ENCODE peak calls at places on chromosomes 13 and 19, in eight cellular contexts. Z is right lobe of liver; L is heart left ventricle; S is aorta; Y is ascending aorta; O is A549; M is effector memory CD4-positive, alpha-beta T cell; V is GM12878. W is an unnamed sample. For H3K4me1, the result is how much of the 10 kb centered on the place peaks cover.

GRCh38 chr19:17348700-17349099 is 11.3 kb downstream of the GTPBP3 start:
- DNase-seq in Z (peak), L (peak), S (peak), Y (peak), O (peak), M (no peak), V (no peak), W (no peak)

GRCh38 chr13:28179974-28180373 is 41.6 kb downstream of the PAN3 start:
- DNase-seq in Z (no peak), L (no peak), S (no peak), Y (no peak), O (no peak), M (no peak), V (no peak), W (no peak)

GRCh38 chr13:100497394-100497793 is 91.2 kb downstream of the GGACT start:
- DNase-seq in Z (no peak), L (no peak), S (no peak), Y (no peak), O (no peak), M (no peak), V (no peak), W (no peak)

GRCh38 chr13:85373322-85373721 is 425.9 kb downstream of the SLITRK6 start:
- DNase-seq in Z (no peak), L (no peak), S (no peak), Y (no peak), O (no peak), M (no peak), V (no peak), W (no peak)

GRCh38 chr19:47470447-47471195 is 1.1 kb downstream of the SLC8A2 start:
- DNase-seq in Z (no peak), L (no peak), S (no peak), Y (no peak), O (no peak), M (no peak), V (no peak), W (no peak)

GRCh38 chr19:5881543-5882299 is 11.4 kb upstream of the FUT5 start:
- DNase-seq in Z (no peak), L (no peak), S (no peak), Y (no peak), O (no peak), M (no peak), V (no peak), W (no peak)

GRCh38 chr13:113114511-113115362 is 7.9 kb upstream of the F10 start:
- DNase-seq in Z (no peak), L (peak), S (no peak), Y (no peak), O (no peak), M (no peak), V (no peak), W (no peak)

GRCh38 chr19:45306522-45307027 is 16.1 kb downstream of the CKM start:
- DNase-seq in Z (no peak), L (no peak), S (no peak), Y (no peak), O (no peak), M (no peak), V (no peak), W (no peak)

GRCh38 chr13:19586904-19587634 is 25.7 kb upstream of the TPTE2 start:
- DNase-seq in Z (peak), L (peak), S (peak), Y (no peak), O (no peak), M (peak), V (peak), W (peak)

GRCh38 chr13:34678154-34678553 is 263.9 kb upstream of the NBEA start:
- DNase-seq in Z (no peak), L (no peak), S (no peak), Y (no peak), O (peak), M (no peak), V (no peak), W (no peak)

GRCh38 chr19:19822148-19822429 is 539 bp upstream of the ZNF506 start:
- DNase-seq in Z (no peak), L (no peak), S (no peak), Y (no peak), O (no peak), M (no peak), V (no peak), W (no peak)

GRCh38 chr13:19713186-19713965 is 69.4 kb downstream of the PSPC1 start:
- DNase-seq in Z (no peak), L (no peak), S (no peak), Y (no peak), O (no peak), M (no peak), V (peak), W (no peak)

GRCh38 chr13:73300718-73301425 is 242.1 kb downstream of the KLF5 start:
- DNase-seq in Z (no peak), L (no peak), S (no peak), Y (no peak), O (no peak), M (no peak), V (no peak), W (no peak)

GRCh38 chr19:6173190-6173589 is 37.7 kb downstream of the ACSBG2 start:
- DNase-seq in Z (no peak), L (no peak), S (no peak), Y (no peak), O (no peak), M (no peak), V (no peak), W (no peak)

GRCh38 chr13:37306778-37307544 is 201.5 kb upstream of the CSNK1A1L start:
- DNase-seq in Z (no peak), L (peak), S (no peak), Y (no peak), O (no peak), M (no peak), V (no peak), W (no peak)

GRCh38 chr19:7226749-7227148 is 67.5 kb downstream of the INSR start:
- DNase-seq in Z (no peak), L (no peak), S (no peak), Y (no peak), O (no peak), M (no peak), V (no peak), W (no peak)

GRCh38 chr13:30409911-30410704 is 12.2 kb upstream of the UBE2L5 start:
- DNase-seq in Z (no peak), L (no peak), S (peak), Y (no peak), O (no peak), M (no peak), V (no peak), W (no peak)

GRCh38 chr13:23469901-23470525 is 36.5 kb upstream of the SACS start:
- DNase-seq in Z (no peak), L (no peak), S (no peak), Y (no peak), O (no peak), M (no peak), V (no peak), W (no peak)

GRCh38 chr19:6325614-6326013 is 7.8 kb downstream of the ACER1 start:
- DNase-seq in Z (no peak), L (no peak), S (peak), Y (no peak), O (no peak), M (no peak), V (no peak), W (no peak)

GRCh38 chr19:6690160-6690885 is 20.4 kb upstream of the TNFSF14 start:
- DNase-seq in Z (peak), L (no peak), S (peak), Y (no peak), O (no peak), M (no peak), V (no peak), W (no peak)

GRCh38 chr19:40776364-40776763 is 1.0 kb downstream of the MIA start:
- DNase-seq in Z (no peak), L (no peak), S (no peak), Y (no peak), O (no peak), M (no peak), V (no peak), W (no peak)

GRCh38 chr13:73943137-73943964 is 190.9 kb downstream of the KLF12 start:
- DNase-seq in Z (no peak), L (no peak), S (no peak), Y (no peak), O (no peak), M (no peak), V (no peak), W (peak)

GRCh38 chr13:41827507-41828213 is 133.2 kb downstream of the VWA8 start:
- DNase-seq in Z (peak), L (no peak), S (no peak), Y (no peak), O (peak), M (no peak), V (no peak), W (no peak)

GRCh38 chr13:30355405-30355741 is 48.0 kb upstream of the KATNAL1 start:
- DNase-seq in Z (peak), L (no peak), S (no peak), Y (no peak), O (no peak), M (no peak), V (no peak), W (no peak)

GRCh38 chr13:92317066-92317465 is 909.5 kb upstream of the GPC6 start:
- DNase-seq in Z (no peak), L (no peak), S (no peak), Y (no peak), O (no peak), M (no peak), V (no peak), W (no peak)

GRCh38 chr13:31399690-31400089 is 199.9 kb downstream of the B3GLCT start:
- DNase-seq in Z (no peak), L (no peak), S (no peak), Y (no peak), O (no peak), M (no peak), V (no peak), W (no peak)

GRCh38 chr19:18421371-18421959 is 2.3 kb downstream of the SSBP4 start:
- DNase-seq in Z (no peak), L (no peak), S (peak), Y (no peak), O (no peak), M (no peak), V (no peak), W (no peak)

GRCh38 chr19:4967738-4968461 is 1.0 kb upstream of the KDM4B start:
- DNase-seq in Z (no peak), L (no peak), S (no peak), Y (no peak), O (no peak), M (no peak), V (no peak), W (no peak)

GRCh38 chr19:919157-920050 is 2.3 kb downstream of the KISS1R start:
- DNase-seq in Z (no peak), L (no peak), S (no peak), Y (no peak), O (no peak), M (no peak), V (no peak), W (no peak)

GRCh38 chr19:57348136-57348535 is 2.9 kb upstream of the ZNF304 start:
- DNase-seq in Z (no peak), L (no peak), S (no peak), Y (no peak), O (no peak), M (no peak), V (no peak), W (no peak)

GRCh38 chr13:46475586-46475991 is 77.4 kb upstream of the LRCH1 start:
- DNase-seq in Z (no peak), L (no peak), S (no peak), Y (no peak), O (no peak), M (no peak), V (no peak), W (no peak)

DNA sequence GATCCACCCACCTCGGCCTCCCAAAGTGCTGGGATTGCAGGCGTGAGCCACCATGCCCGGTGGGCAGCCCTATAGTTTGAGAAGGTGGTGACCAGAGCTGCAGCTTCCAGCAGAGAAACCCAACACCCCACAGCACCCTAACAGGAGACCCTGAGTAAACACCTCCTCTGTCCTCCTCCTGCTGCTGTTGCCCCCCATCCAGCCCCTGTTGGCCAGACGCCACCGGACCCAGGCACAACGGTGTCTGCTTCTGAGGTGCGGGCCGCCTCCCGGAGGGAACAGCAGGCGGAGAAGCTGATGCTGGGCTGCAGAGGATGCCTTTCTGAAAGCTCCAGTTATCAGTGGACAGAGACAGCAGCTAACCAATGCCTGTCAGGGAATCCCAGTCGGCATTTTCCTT is 175.5 kb downstream of the COL4A1 start:
- DNase-seq in Z (no peak), L (no peak), S (no peak), Y (no peak), O (no peak), M (no peak), V (no peak), W (no peak)
- H3K4me1 ChIP-seq in Z (under half), L (under half), S (under half), Y (under half), O (under half), M (under half), V (under half), W (under half)

DNA sequence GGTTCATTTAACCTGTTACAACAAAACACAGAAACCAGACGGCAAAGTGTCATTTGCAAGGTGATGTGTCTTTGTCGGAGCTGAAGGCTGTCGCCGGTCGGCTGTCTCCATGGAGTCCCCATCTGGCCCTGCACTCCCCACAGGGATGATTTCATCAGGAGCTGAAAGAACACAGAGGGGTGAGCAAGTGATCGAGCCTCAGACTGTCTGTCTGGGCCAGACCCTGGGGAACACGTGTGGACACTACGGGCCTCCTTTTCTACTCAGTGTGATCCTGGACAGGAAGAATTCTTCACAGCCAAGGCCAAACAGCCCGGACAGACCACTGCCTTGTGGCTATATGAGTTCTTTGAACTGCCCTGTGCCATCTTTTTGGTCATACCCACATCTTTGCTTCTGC is 85.1 kb downstream of the RNASEH2B start:
- DNase-seq in Z (no peak), L (peak), S (no peak), Y (no peak), O (no peak), M (no peak), V (no peak), W (no peak)
- H3K27ac ChIP-seq in Z (no peak), L (no peak), S (no peak), Y (no peak), O (no peak), M (no peak), V (no peak), W (no peak)

DNA sequence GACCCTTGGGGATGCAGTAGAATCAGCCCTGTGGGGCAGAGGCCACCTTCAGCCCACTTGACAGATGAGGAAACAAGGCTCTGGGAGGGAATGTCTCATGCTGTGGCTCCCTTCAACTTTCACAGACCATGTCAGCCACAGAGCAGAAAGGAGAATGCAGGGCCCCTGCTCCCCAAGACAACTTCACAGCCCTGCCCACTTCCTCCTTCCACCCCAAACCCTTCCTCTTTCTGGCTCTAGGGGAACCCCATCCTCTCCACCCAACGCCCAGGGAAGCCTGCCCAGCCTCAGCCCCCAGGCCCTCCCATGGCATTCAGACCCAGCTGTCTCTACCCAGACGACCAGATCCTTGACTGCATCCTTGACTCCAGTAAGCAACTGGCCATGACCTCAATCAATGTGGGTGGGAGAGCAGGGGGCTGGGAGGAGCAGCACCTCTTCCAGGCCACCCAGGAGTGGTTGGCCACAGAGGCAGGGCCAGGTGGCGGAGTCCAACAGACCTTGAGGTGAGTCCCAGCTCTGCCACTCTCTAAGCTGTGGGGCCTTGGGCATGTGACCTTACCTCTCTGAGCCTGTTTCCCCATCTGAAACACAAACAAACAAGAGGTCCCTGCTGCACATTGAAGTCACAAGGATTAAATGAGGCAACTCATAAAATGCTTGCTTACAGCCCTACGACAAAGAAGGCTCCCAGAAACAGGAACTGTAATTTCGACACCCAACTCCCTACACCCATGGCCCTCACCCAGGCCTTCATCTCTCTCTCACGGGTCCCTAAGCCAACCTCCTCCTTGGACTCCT is 15.8 kb downstream of the DEDD2 start:
- DNase-seq in Z (no peak), L (no peak), S (peak), Y (no peak), O (no peak), M (peak), V (peak), W (peak)
- H3K4me3 ChIP-seq in Z (no peak), L (no peak), S (no peak), Y (no peak), O (no peak), M (peak), V (peak), W (peak)

GRCh38 chr13:77306458-77306857 is 20.4 kb downstream of the MYCBP2 start:
- DNase-seq in Z (no peak), L (no peak), S (no peak), Y (no peak), O (no peak), M (no peak), V (no peak), W (no peak)

GRCh38 chr13:77305276-77305675 is 21.6 kb downstream of the MYCBP2 start:
- DNase-seq in Z (no peak), L (no peak), S (no peak), Y (no peak), O (no peak), M (no peak), V (no peak), W (no peak)

GRCh38 chr13:77298403-77298802 is 28.5 kb downstream of the MYCBP2 start:
- DNase-seq in Z (no peak), L (no peak), S (no peak), Y (no peak), O (no peak), M (no peak), V (no peak), W (no peak)

GRCh38 chr13:77299587-77299986 is 27.3 kb downstream of the MYCBP2 start:
- DNase-seq in Z (no peak), L (no peak), S (no peak), Y (no peak), O (no peak), M (no peak), V (no peak), W (no peak)

GRCh38 chr13:77300176-77301141 is 26.4 kb downstream of the MYCBP2 start:
- DNase-seq in Z (no peak), L (no peak), S (no peak), Y (no peak), O (peak), M (no peak), V (no peak), W (no peak)
- H3K4me1 ChIP-seq in Z (under half), L (under half), S (under half), Y (under half), O (under half), M (under half), V (under half), W (half or more)

DNA sequence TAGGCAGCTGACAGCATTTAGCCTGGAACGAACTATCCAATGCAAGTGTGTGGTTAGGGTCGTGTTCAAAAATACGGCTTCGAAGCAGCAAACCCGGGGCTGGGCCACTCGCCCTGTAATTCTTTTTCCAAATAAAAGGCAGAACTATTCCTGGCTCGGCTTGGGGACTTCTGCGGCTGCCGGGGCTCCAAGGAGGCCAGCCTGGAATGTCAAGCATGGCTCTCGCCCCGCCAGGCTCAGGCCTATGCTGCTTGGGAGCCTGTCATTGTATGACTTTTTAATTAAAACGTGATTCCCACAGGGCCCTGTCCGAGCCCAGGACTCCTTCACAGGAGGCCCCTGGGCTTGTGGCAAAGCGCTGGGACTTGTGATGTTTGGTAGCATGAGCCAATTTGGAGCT is 51.6 kb upstream of the KLF2 start:
- DNase-seq in Z (no peak), L (no peak), S (peak), Y (no peak), O (no peak), M (no peak), V (no peak), W (no peak)
- H3K27ac ChIP-seq in Z (no peak), L (peak), S (peak), Y (peak), O (no peak), M (no peak), V (no peak), W (no peak)

GRCh38 chr19:33671211-33671610 is 49.5 kb downstream of the CHST8 start:
- DNase-seq in Z (no peak), L (no peak), S (no peak), Y (no peak), O (no peak), M (no peak), V (no peak), W (no peak)
- H3K4me3 ChIP-seq in Z (no peak), L (no peak), S (no peak), Y (no peak), O (no peak), M (no peak), V (no peak), W (no peak)

W was measured in CD4-positive, alpha-beta memory T cell.